ENCODE peak calls at places on chromosomes 5 and 9, in four cellular contexts. One of them, this sample, is unnamed.

GRCh38 chr5:158514353-158514960 is 585.3 kb downstream of the EBF1 start:
- DNase-seq in GM13977: no peak
- DNase-seq in progenitor cell of endocrine pancreas: no peak
- DNase-seq in stomach: no peak
- DNase-seq in this sample: no peak

GRCh38 chr9:82445556-82445955 is 457.0 kb downstream of the SPATA31D1 start:
- DNase-seq in progenitor cell of endocrine pancreas: no peak
- DNase-seq in stomach: no peak
- DNase-seq in GM13977: no peak
- DNase-seq in this sample: no peak

GRCh38 chr5:120452471-120452870 is 11.6 kb upstream of the PRR16 start:
- DNase-seq in progenitor cell of endocrine pancreas: no peak
- DNase-seq in GM13977: no peak
- DNase-seq in stomach: no peak
- DNase-seq in this sample: no peak

GRCh38 chr9:16184964-16185646 is 632.3 kb downstream of the CCDC171 start:
- DNase-seq in progenitor cell of endocrine pancreas: no peak
- DNase-seq in GM13977: no peak
- DNase-seq in stomach: no peak
- DNase-seq in this sample: no peak

GRCh38 chr9:113910036-113910639 is 34.0 kb downstream of the ZNF618 start:
- DNase-seq in GM13977: no peak
- DNase-seq in stomach: peak
- DNase-seq in progenitor cell of endocrine pancreas: peak
- DNase-seq in this sample: no peak

GRCh38 chr9:89529243-89530030 is 31.5 kb upstream of the SEMA4D start:
- DNase-seq in stomach: no peak
- DNase-seq in GM13977: no peak
- DNase-seq in progenitor cell of endocrine pancreas: no peak
- DNase-seq in this sample: no peak

GRCh38 chr9:121568541-121569265 is 69.1 kb upstream of the GGTA1 start:
- DNase-seq in GM13977: no peak
- DNase-seq in stomach: no peak
- DNase-seq in progenitor cell of endocrine pancreas: no peak
- DNase-seq in this sample: no peak

GRCh38 chr5:39772307-39772706 is 347.5 kb upstream of the DAB2 start:
- DNase-seq in GM13977: no peak
- DNase-seq in progenitor cell of endocrine pancreas: no peak
- DNase-seq in stomach: no peak
- DNase-seq in this sample: no peak

GRCh38 chr5:135030691-135031145 is 3.3 kb downstream of the PITX1 start:
- DNase-seq in GM13977: no peak
- DNase-seq in progenitor cell of endocrine pancreas: no peak
- DNase-seq in stomach: no peak
- DNase-seq in this sample: no peak

GRCh38 chr9:4842734-4843133 is 50.0 kb downstream of the RCL1 start:
- DNase-seq in stomach: no peak
- DNase-seq in progenitor cell of endocrine pancreas: no peak
- DNase-seq in GM13977: no peak
- DNase-seq in this sample: no peak

GRCh38 chr5:116944171-116944570 is 369.5 kb upstream of the SEMA6A start:
- DNase-seq in stomach: no peak
- DNase-seq in progenitor cell of endocrine pancreas: no peak
- DNase-seq in GM13977: no peak
- DNase-seq in this sample: no peak

GRCh38 chr9:87725900-87726709 is at the start of gene CTSL:
- DNase-seq in progenitor cell of endocrine pancreas: peak
- DNase-seq in stomach: peak
- DNase-seq in GM13977: peak
- DNase-seq in this sample: peak

GRCh38 chr5:80136751-80137272 is 101.7 kb downstream of the THBS4 start:
- DNase-seq in GM13977: no peak
- DNase-seq in progenitor cell of endocrine pancreas: no peak
- DNase-seq in stomach: no peak
- DNase-seq in this sample: no peak

GRCh38 chr9:80948107-80948506 is 741.2 kb downstream of the TLE1 start:
- DNase-seq in progenitor cell of endocrine pancreas: no peak
- DNase-seq in GM13977: no peak
- DNase-seq in stomach: no peak
- DNase-seq in this sample: peak
- TF ChIP-seq CTCF in progenitor cell of endocrine pancreas: no peak
- TF ChIP-seq CTCF in GM13977: no peak
- TF ChIP-seq CTCF in stomach: no peak
- TF ChIP-seq CTCF in this sample: no peak

GRCh38 chr5:172773481-172774469 is 2.8 kb upstream of the DUSP1 start:
- DNase-seq in stomach: no peak
- DNase-seq in progenitor cell of endocrine pancreas: no peak
- DNase-seq in GM13977: no peak
- DNase-seq in this sample: no peak
- TF ChIP-seq CTCF in stomach: no peak
- TF ChIP-seq CTCF in progenitor cell of endocrine pancreas: no peak
- TF ChIP-seq CTCF in GM13977: no peak
- TF ChIP-seq CTCF in this sample: no peak

GRCh38 chr5:59665086-59665831 is 228.3 kb downstream of the PDE4D start:
- DNase-seq in GM13977: no peak
- DNase-seq in stomach: no peak
- DNase-seq in progenitor cell of endocrine pancreas: no peak
- DNase-seq in this sample: no peak

GRCh38 chr5:59660737-59661136 is 232.8 kb downstream of the PDE4D start:
- DNase-seq in progenitor cell of endocrine pancreas: no peak
- DNase-seq in stomach: no peak
- DNase-seq in GM13977: peak
- DNase-seq in this sample: no peak

GRCh38 chr5:59661939-59662615 is 231.4 kb downstream of the PDE4D start:
- DNase-seq in GM13977: no peak
- DNase-seq in stomach: no peak
- DNase-seq in progenitor cell of endocrine pancreas: no peak
- DNase-seq in this sample: no peak

GRCh38 chr5:59661306-59661705 is 232.2 kb downstream of the PDE4D start:
- DNase-seq in GM13977: no peak
- DNase-seq in stomach: no peak
- DNase-seq in progenitor cell of endocrine pancreas: no peak
- DNase-seq in this sample: no peak

GRCh38 chr5:59666709-59667108 is 226.8 kb downstream of the PDE4D start:
- DNase-seq in progenitor cell of endocrine pancreas: no peak
- DNase-seq in stomach: no peak
- DNase-seq in GM13977: no peak
- DNase-seq in this sample: no peak
- TF ChIP-seq CTCF in progenitor cell of endocrine pancreas: no peak
- TF ChIP-seq CTCF in stomach: no peak
- TF ChIP-seq CTCF in GM13977: no peak
- TF ChIP-seq CTCF in this sample: no peak

DNA sequence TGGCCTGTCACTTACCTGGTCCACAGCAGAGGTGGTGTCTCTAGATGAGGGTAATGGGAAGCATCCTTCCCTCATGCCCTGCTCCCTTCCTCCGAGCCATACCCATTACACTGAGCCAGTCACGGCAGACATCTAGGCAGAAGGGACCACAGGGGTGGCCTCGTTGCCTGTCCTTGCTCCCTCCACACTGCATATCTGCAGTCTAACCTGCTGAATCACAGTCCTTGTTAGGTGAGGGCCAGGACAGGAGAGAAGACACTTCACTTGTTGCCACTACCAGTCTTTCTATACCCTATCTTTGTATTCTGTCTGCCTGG is 18.4 kb upstream of the SPINK4 start:
- DNase-seq in progenitor cell of endocrine pancreas: no peak
- DNase-seq in stomach: no peak
- DNase-seq in GM13977: no peak
- DNase-seq in this sample: no peak
- TF ChIP-seq CTCF in progenitor cell of endocrine pancreas: no peak
- TF ChIP-seq CTCF in stomach: no peak
- TF ChIP-seq CTCF in GM13977: no peak
- TF ChIP-seq CTCF in this sample: no peak

GRCh38 chr5:176578391-176578808 is 29.3 kb downstream of the CDHR2 start:
- DNase-seq in progenitor cell of endocrine pancreas: peak
- DNase-seq in stomach: peak
- DNase-seq in GM13977: peak
- DNase-seq in this sample: peak
- TF ChIP-seq CTCF in progenitor cell of endocrine pancreas: peak
- TF ChIP-seq CTCF in stomach: peak
- TF ChIP-seq CTCF in GM13977: peak
- TF ChIP-seq CTCF in this sample: peak

This sample was measured in glutamatergic neuron.